ENCODE peak calls at places on chromosomes 12 and 14, in seven cellular contexts. Z, W, M, E, L, Q and T are unnamed samples.

GRCh38 chr12:83996671-83997070 is 915.9 kb downstream of the SLC6A15 start:
- DNase-seq in W (no peak), L (no peak), E (no peak), M (no peak), Q (no peak), Z (no peak), T (no peak)

GRCh38 chr12:54134850-54135249 is 53.9 kb downstream of the SMUG1 start:
- DNase-seq in E (no peak), L (no peak), M (no peak), Z (no peak), W (no peak), Q (no peak), T (peak)

GRCh38 chr12:271165-271564 is 8.5 kb upstream of the SLC6A13 start:
- DNase-seq in Q (no peak), Z (no peak), W (no peak), L (no peak), E (no peak), M (no peak), T (no peak)

GRCh38 chr14:68015356-68016242 is 196.0 kb downstream of the RAD51B start:
- DNase-seq in E (peak), Z (no peak), L (no peak), M (no peak), Q (no peak), W (no peak), T (no peak)

GRCh38 chr12:116456683-116457082 is 102.5 kb upstream of the MAP1LC3B2 start:
- DNase-seq in E (no peak), L (no peak), W (no peak), M (no peak), Q (no peak), Z (no peak), T (no peak)

GRCh38 chr14:101623685-101624444 is 62.6 kb downstream of the DIO3 start:
- DNase-seq in L (no peak), Z (no peak), W (no peak), M (no peak), E (no peak), Q (no peak), T (no peak)

GRCh38 chr12:61282790-61283575 is 977.2 kb upstream of the USP15 start:
- DNase-seq in Z (no peak), W (no peak), Q (no peak), M (no peak), L (no peak), E (no peak), T (no peak)

GRCh38 chr12:54038760-54039414 is 6.0 kb downstream of the HOXC5 start:
- DNase-seq in E (no peak), Z (no peak), L (no peak), M (no peak), W (no peak), Q (peak), T (no peak)

GRCh38 chr12:47238665-47239064 is 158.9 kb upstream of the AMIGO2 start:
- DNase-seq in W (no peak), E (peak), Z (no peak), L (no peak), Q (no peak), M (no peak), T (no peak)

GRCh38 chr12:15556411-15556810 is 232.8 kb downstream of the EPS8 start:
- DNase-seq in Q (no peak), E (no peak), M (no peak), W (no peak), L (no peak), Z (no peak), T (no peak)

GRCh38 chr12:4116251-4117111 is 157.1 kb upstream of the CCND2 start:
- DNase-seq in L (no peak), W (no peak), M (no peak), Q (no peak), E (peak), Z (peak), T (peak)

GRCh38 chr12:50637870-50638481 is 125.9 kb upstream of the ATF1 start:
- DNase-seq in W (peak), E (peak), Q (no peak), M (peak), Z (peak), L (no peak), T (peak)

GRCh38 chr12:125286005-125286727 is 220.9 kb downstream of the AACS start:
- DNase-seq in Z (no peak), E (no peak), L (no peak), M (no peak), Q (no peak), W (no peak), T (no peak)

GRCh38 chr12:104600790-104601739 is 144.3 kb downstream of the CHST11 start:
- DNase-seq in Q (no peak), E (no peak), L (no peak), M (no peak), W (no peak), Z (no peak), T (no peak)

GRCh38 chr14:92660571-92660970 is 87.9 kb downstream of the LGMN start:
- DNase-seq in W (no peak), E (no peak), Q (no peak), M (no peak), Z (no peak), L (no peak), T (no peak)

GRCh38 chr12:13505224-13505623 is 308.7 kb downstream of the EMP1 start:
- DNase-seq in M (no peak), W (no peak), Q (no peak), Z (no peak), E (no peak), L (no peak), T (no peak)

GRCh38 chr12:106903241-106903950 is 52.3 kb upstream of the TMEM263 start:
- DNase-seq in L (peak), Q (peak), E (peak), Z (peak), W (no peak), M (peak), T (peak)

GRCh38 chr14:76904740-76905569 is 78.7 kb downstream of the LRRC74A start:
- DNase-seq in Z (peak), Q (no peak), L (peak), M (peak), W (peak), E (peak), T (peak)

GRCh38 chr14:74142523-74142922 is 57.8 kb downstream of the LIN52 start:
- DNase-seq in Q (no peak), E (no peak), L (no peak), W (no peak), M (no peak), Z (no peak), T (no peak)

GRCh38 chr12:84875241-84875640 is 37.4 kb downstream of the SLC6A15 start:
- DNase-seq in L (no peak), M (no peak), W (no peak), Q (no peak), Z (no peak), E (no peak), T (no peak)